ENCODE peak calls at places on chromosome 21, in six cellular contexts. One of them, this sample, is unnamed.

GRCh38 chr21:35911412-35912191 is 148.7 kb downstream of the SETD4 start:
- DNase-seq in epithelial cell of esophagus: peak; percentile 59
- DNase-seq in stomach: no peak
- DNase-seq in bronchial epithelial cell: peak; percentile 57
- DNase-seq in DND-41: no peak
- DNase-seq in brain microvascular endothelial cell: no peak
- DNase-seq in this sample: no peak

GRCh38 chr21:22342855-22343254 is 1344.6 kb downstream of the NCAM2 start:
- DNase-seq in bronchial epithelial cell: no peak
- DNase-seq in epithelial cell of esophagus: no peak
- DNase-seq in brain microvascular endothelial cell: no peak
- DNase-seq in DND-41: peak; percentile 73
- DNase-seq in stomach: no peak
- DNase-seq in this sample: no peak

GRCh38 chr21:29164330-29164942 is 34.0 kb downstream of the MAP3K7CL start:
- DNase-seq in epithelial cell of esophagus: peak; percentile 85
- DNase-seq in brain microvascular endothelial cell: peak; percentile 75
- DNase-seq in bronchial epithelial cell: peak; percentile 78
- DNase-seq in DND-41: no peak
- DNase-seq in stomach: no peak
- DNase-seq in this sample: no peak

GRCh38 chr21:26572026-26572425 is 1.1 kb downstream of the CYYR1 start:
- DNase-seq in epithelial cell of esophagus: peak; percentile 13
- DNase-seq in brain microvascular endothelial cell: no peak
- DNase-seq in bronchial epithelial cell: no peak
- DNase-seq in stomach: no peak
- DNase-seq in DND-41: no peak
- DNase-seq in this sample: no peak

GRCh38 chr21:28794341-28794970 is 198.2 kb downstream of the LTN1 start:
- DNase-seq in DND-41: no peak
- DNase-seq in epithelial cell of esophagus: no peak
- DNase-seq in stomach: no peak
- DNase-seq in brain microvascular endothelial cell: no peak
- DNase-seq in bronchial epithelial cell: no peak
- DNase-seq in this sample: no peak

GRCh38 chr21:46211786-46212720 is 16.5 kb downstream of the LSS start:
- DNase-seq in DND-41: no peak
- DNase-seq in epithelial cell of esophagus: peak; percentile 52
- DNase-seq in brain microvascular endothelial cell: no peak
- DNase-seq in bronchial epithelial cell: peak; percentile 44
- DNase-seq in stomach: no peak
- DNase-seq in this sample: no peak

GRCh38 chr21:28579986-28580550 is 412.6 kb downstream of the LTN1 start:
- DNase-seq in DND-41: no peak
- DNase-seq in bronchial epithelial cell: no peak
- DNase-seq in brain microvascular endothelial cell: no peak
- DNase-seq in stomach: no peak
- DNase-seq in epithelial cell of esophagus: no peak
- DNase-seq in this sample: no peak

GRCh38 chr21:27423073-27423472 is 456.2 kb upstream of the ADAMTS5 start:
- DNase-seq in epithelial cell of esophagus: peak; percentile 49
- DNase-seq in bronchial epithelial cell: peak; percentile 36
- DNase-seq in stomach: peak; percentile 38
- DNase-seq in brain microvascular endothelial cell: peak; percentile 96
- DNase-seq in DND-41: no peak
- DNase-seq in this sample: no peak

GRCh38 chr21:15729346-15729673 is 472 bp upstream of the USP25 start:
- DNase-seq in brain microvascular endothelial cell: no peak
- DNase-seq in bronchial epithelial cell: peak; percentile 26
- DNase-seq in stomach: no peak
- DNase-seq in epithelial cell of esophagus: no peak
- DNase-seq in DND-41: no peak
- DNase-seq in this sample: no peak

GRCh38 chr21:18549214-18549905 is 145.8 kb upstream of the TMPRSS15 start:
- DNase-seq in brain microvascular endothelial cell: peak; percentile 47
- DNase-seq in bronchial epithelial cell: no peak
- DNase-seq in epithelial cell of esophagus: no peak
- DNase-seq in stomach: no peak
- DNase-seq in DND-41: no peak
- DNase-seq in this sample: no peak

GRCh38 chr21:25872271-25872670 is 137.5 kb downstream of the GABPA start:
- DNase-seq in epithelial cell of esophagus: no peak
- DNase-seq in brain microvascular endothelial cell: no peak
- DNase-seq in DND-41: no peak
- DNase-seq in bronchial epithelial cell: no peak
- DNase-seq in stomach: no peak
- DNase-seq in this sample: no peak

GRCh38 chr21:23401278-23401677 is 2206.0 kb downstream of the MRPL39 start:
- DNase-seq in brain microvascular endothelial cell: no peak
- DNase-seq in bronchial epithelial cell: peak; percentile 10
- DNase-seq in stomach: no peak
- DNase-seq in epithelial cell of esophagus: no peak
- DNase-seq in DND-41: no peak
- DNase-seq in this sample: no peak
- TF ChIP-seq CTCF in brain microvascular endothelial cell: no peak
- TF ChIP-seq CTCF in bronchial epithelial cell: no peak
- TF ChIP-seq CTCF in stomach: no peak
- TF ChIP-seq CTCF in epithelial cell of esophagus: peak; percentile 10
- TF ChIP-seq CTCF in DND-41: peak; percentile 60
- TF ChIP-seq CTCF in this sample: no peak

DNA sequence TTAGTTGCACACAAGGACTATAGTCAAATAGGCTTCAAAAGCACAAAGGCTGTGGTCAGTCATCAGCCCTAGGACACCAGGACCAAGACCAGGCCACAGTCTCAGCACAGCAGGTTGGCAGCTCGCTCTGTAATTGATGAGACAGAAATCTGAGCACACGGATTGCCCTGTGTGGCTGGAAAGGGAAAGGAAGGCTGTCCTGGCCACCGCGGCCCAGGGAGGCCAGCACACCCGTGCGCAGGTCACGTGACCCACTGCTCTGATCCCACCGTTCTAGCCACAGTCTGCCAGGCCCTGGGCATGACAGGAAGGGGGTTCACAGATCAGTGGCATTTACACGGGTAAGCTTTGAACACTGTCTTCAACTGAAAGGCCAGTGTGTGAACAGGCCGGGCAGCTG is 3.4 kb upstream of the ADARB1 start:
- DNase-seq in brain microvascular endothelial cell: no peak
- DNase-seq in epithelial cell of esophagus: no peak
- DNase-seq in DND-41: no peak
- DNase-seq in bronchial epithelial cell: no peak
- DNase-seq in stomach: no peak
- DNase-seq in this sample: no peak
- H3K4me3 ChIP-seq in brain microvascular endothelial cell: no peak overlapping the region
- H3K4me3 ChIP-seq in epithelial cell of esophagus: no peak overlapping the region
- H3K4me3 ChIP-seq in DND-41: no peak overlapping the region
- H3K4me3 ChIP-seq in bronchial epithelial cell: no peak overlapping the region
- H3K4me3 ChIP-seq in stomach: no peak overlapping the region
- H3K4me3 ChIP-seq in this sample: no peak overlapping the region

DNA sequence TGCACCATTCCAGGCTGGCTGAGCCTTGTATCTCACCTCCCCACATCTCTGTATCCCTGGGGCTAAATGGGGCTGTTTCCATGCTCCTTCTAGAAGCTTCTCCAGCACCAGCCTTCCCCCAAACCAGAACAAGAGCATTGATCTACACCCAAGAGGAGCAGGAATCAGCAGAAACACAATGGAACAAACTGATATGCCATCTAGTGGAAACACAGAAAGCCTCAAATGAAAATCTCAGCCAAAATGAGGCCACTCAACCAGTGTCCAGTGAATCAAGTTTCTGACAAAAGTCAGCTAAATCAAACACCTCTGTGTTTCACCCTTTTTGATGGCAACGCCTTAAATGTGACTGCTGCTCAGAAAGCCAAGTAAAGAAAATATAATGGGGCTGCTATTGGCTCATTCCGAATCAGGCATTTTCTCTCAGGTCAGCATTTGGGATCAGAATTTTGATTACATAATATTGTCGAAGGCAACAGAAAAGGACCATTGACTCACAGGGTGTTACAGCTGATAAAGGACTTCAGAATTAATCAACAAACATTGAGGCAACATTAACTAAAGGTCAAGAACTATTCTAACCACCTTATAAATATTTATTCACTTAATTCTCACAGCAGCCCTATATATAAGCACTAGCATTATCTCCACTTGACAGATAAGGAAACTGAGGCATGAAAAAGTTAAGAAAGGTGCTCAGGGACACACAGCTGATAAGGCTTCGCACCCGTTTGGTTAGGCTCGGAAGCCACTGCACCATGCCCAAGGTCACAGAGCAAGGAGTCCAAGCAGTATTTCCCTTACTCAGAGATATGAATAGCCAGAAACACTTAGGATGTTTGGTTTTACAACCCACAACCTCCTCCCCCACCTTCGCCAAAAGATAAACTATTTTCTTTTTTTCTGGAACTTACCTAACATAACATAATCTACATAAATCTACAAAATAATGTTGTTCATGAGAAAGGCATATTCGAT is 85.8 kb upstream of the KCNJ15 start:
- DNase-seq in stomach: peak; percentile 45
- DNase-seq in brain microvascular endothelial cell: no peak
- DNase-seq in bronchial epithelial cell: peak; percentile 52
- DNase-seq in DND-41: no peak
- DNase-seq in epithelial cell of esophagus: peak; percentile 22
- DNase-seq in this sample: no peak
- TF ChIP-seq CTCF in stomach: no peak
- TF ChIP-seq CTCF in brain microvascular endothelial cell: peak; percentile 52
- TF ChIP-seq CTCF in bronchial epithelial cell: peak; percentile 40
- TF ChIP-seq CTCF in DND-41: no peak
- TF ChIP-seq CTCF in epithelial cell of esophagus: peak; percentile 33
- TF ChIP-seq CTCF in this sample: no peak

DNA sequence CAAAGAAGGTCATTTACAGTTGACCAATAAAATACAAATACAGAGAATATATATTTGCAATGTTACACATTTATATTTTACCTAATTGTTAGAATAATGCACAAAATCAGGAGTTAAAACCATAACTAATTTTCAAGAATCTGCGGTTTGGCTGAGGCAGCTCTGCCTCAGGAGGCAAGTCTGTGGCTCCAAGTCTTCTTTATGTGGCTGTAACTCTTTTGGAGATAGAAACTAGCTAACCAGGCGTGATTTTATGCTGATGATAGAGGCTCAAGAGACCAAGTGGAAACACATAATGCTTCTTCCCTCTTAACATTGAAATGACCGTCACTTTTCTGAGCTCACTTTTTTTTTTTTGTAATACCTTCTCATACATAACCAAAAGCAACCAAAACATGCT is 744.7 kb upstream of the CXADR start:
- DNase-seq in epithelial cell of esophagus: no peak
- DNase-seq in bronchial epithelial cell: no peak
- DNase-seq in brain microvascular endothelial cell: no peak
- DNase-seq in DND-41: no peak
- DNase-seq in stomach: no peak
- DNase-seq in this sample: no peak
- H3K4me3 ChIP-seq in epithelial cell of esophagus: no peak overlapping the region
- H3K4me3 ChIP-seq in bronchial epithelial cell: no peak overlapping the region
- H3K4me3 ChIP-seq in brain microvascular endothelial cell: no peak overlapping the region
- H3K4me3 ChIP-seq in DND-41: no peak overlapping the region
- H3K4me3 ChIP-seq in stomach: no peak overlapping the region
- H3K4me3 ChIP-seq in this sample: no peak overlapping the region

GRCh38 chr21:42107881-42108553 is 36.9 kb downstream of the UMODL1 start:
- DNase-seq in DND-41: peak; percentile 88
- DNase-seq in brain microvascular endothelial cell: no peak
- DNase-seq in bronchial epithelial cell: peak; percentile 33
- DNase-seq in epithelial cell of esophagus: peak; percentile 7
- DNase-seq in stomach: peak; percentile 67
- DNase-seq in this sample: peak; percentile 73
- TF ChIP-seq CTCF in DND-41: peak; percentile 94
- TF ChIP-seq CTCF in brain microvascular endothelial cell: peak; percentile 94
- TF ChIP-seq CTCF in bronchial epithelial cell: peak; percentile 96
- TF ChIP-seq CTCF in epithelial cell of esophagus: no peak
- TF ChIP-seq CTCF in stomach: no peak
- TF ChIP-seq CTCF in this sample: peak; percentile 82

GRCh38 chr21:45076245-45076661 is 1.9 kb downstream of the ADARB1 start:
- DNase-seq in brain microvascular endothelial cell: peak; percentile 64
- DNase-seq in bronchial epithelial cell: no peak
- DNase-seq in epithelial cell of esophagus: peak; percentile 21
- DNase-seq in stomach: peak; percentile 17
- DNase-seq in DND-41: no peak
- DNase-seq in this sample: no peak
- H3K4me3 ChIP-seq in brain microvascular endothelial cell: peak overlapping the region; percentile 24
- H3K4me3 ChIP-seq in bronchial epithelial cell: no peak overlapping the region
- H3K4me3 ChIP-seq in epithelial cell of esophagus: peak overlapping the region; percentile 0
- H3K4me3 ChIP-seq in stomach: peak overlapping the region; percentile 91
- H3K4me3 ChIP-seq in DND-41: peak overlapping the region; percentile 93
- H3K4me3 ChIP-seq in this sample: no peak overlapping the region

GRCh38 chr21:43986544-43987451 is 25.3 kb upstream of the TRAPPC10 start:
- DNase-seq in DND-41: no peak
- DNase-seq in bronchial epithelial cell: no peak
- DNase-seq in stomach: no peak
- DNase-seq in brain microvascular endothelial cell: no peak
- DNase-seq in epithelial cell of esophagus: peak; percentile 29
- DNase-seq in this sample: no peak
- TF ChIP-seq CTCF in DND-41: no peak
- TF ChIP-seq CTCF in bronchial epithelial cell: no peak
- TF ChIP-seq CTCF in stomach: no peak
- TF ChIP-seq CTCF in brain microvascular endothelial cell: no peak
- TF ChIP-seq CTCF in epithelial cell of esophagus: no peak
- TF ChIP-seq CTCF in this sample: no peak

This sample was measured in GM06990.